ENCODE peak calls at places on chromosomes 1 and 21, in eight cellular contexts. U is right cardiac atrium, M is Peyer's patch, C is WERI-Rb-1, E is IMR-90, J is osteoblast, B is tibial artery, F is SJSA1. G is an unnamed sample.

GRCh38 chr1:229781453-229781852 is 155.4 kb downstream of the URB2 start:
- DNase-seq in U (no peak), M (no peak), C (peak; percentile 16), E (no peak), J (no peak), B (no peak), F (no peak), G (no peak)

GRCh38 chr21:45302082-45303061 is 14.7 kb upstream of the POFUT2 start:
- DNase-seq in U (peak; percentile 90), M (peak; percentile 63), C (no peak), E (no peak), J (no peak), B (peak; percentile 67), F (no peak), G (peak; percentile 80)

GRCh38 chr1:161791889-161792655 is 26.0 kb downstream of the ATF6 start:
- DNase-seq in U (no peak), M (no peak), C (no peak), E (peak; percentile 35), J (no peak), B (no peak), F (no peak), G (no peak)

GRCh38 chr1:173134029-173134428 is 73.1 kb downstream of the TNFSF4 start:
- DNase-seq in U (no peak), M (no peak), C (no peak), E (peak; percentile 87), J (peak; percentile 25), B (no peak), F (no peak), G (no peak)

GRCh38 chr21:28615276-28615675 is 377.4 kb downstream of the LTN1 start:
- DNase-seq in U (no peak), M (no peak), C (no peak), E (peak; percentile 84), J (no peak), B (no peak), F (peak; percentile 60), G (no peak)

GRCh38 chr21:34668803-34669148 is at the start of gene CLIC6:
- DNase-seq in U (peak; percentile 19), M (no peak), C (no peak), E (no peak), J (no peak), B (peak; percentile 75), F (no peak), G (no peak)

GRCh38 chr1:26412180-26412840 is 1.7 kb downstream of the LIN28A start:
- DNase-seq in U (no peak), M (no peak), C (peak; percentile 96), E (no peak), J (peak; percentile 35), B (no peak), F (no peak), G (no peak)

GRCh38 chr1:162902372-162902771 is 41.4 kb upstream of the CCDC190 start:
- DNase-seq in U (no peak), M (no peak), C (no peak), E (peak; percentile 67), J (no peak), B (no peak), F (no peak), G (no peak)

GRCh38 chr1:228060458-228061190 is 21.9 kb upstream of the ARF1 start:
- DNase-seq in U (no peak), M (peak; percentile 58), C (no peak), E (no peak), J (peak; percentile 92), B (no peak), F (peak; percentile 53), G (no peak)

GRCh38 chr1:77438239-77438913 is 156.6 kb downstream of the AK5 start:
- DNase-seq in U (peak; percentile 15), M (no peak), C (no peak), E (peak; percentile 79), J (peak; percentile 58), B (no peak), F (peak; percentile 42), G (no peak)

GRCh38 chr1:109595540-109595939 is 23.9 kb downstream of the GNAT2 start:
- DNase-seq in U (no peak), M (no peak), C (no peak), E (peak; percentile 55), J (no peak), B (no peak), F (no peak), G (no peak)

GRCh38 chr1:174841747-174842146 is 158.0 kb upstream of the CACYBP start:
- DNase-seq in U (no peak), M (no peak), C (no peak), E (no peak), J (no peak), B (no peak), F (no peak), G (no peak)

GRCh38 chr1:111739984-111740765 is 980 bp upstream of the INKA2 start:
- DNase-seq in U (peak; percentile 85), M (peak; percentile 65), C (peak; percentile 63), E (peak; percentile 52), J (peak; percentile 92), B (peak; percentile 72), F (peak; percentile 43), G (peak; percentile 87)

GRCh38 chr1:25484096-25484495 is 53.4 kb downstream of the MACO1 start:
- DNase-seq in U (peak; percentile 47), M (no peak), C (no peak), E (no peak), J (no peak), B (no peak), F (no peak), G (no peak)

GRCh38 chr1:99580451-99580850 is 65.5 kb upstream of the PALMD start:
- DNase-seq in U (peak; percentile 53), M (no peak), C (no peak), E (no peak), J (no peak), B (peak; percentile 26), F (no peak), G (no peak)

GRCh38 chr1:19679691-19680090 is 15.0 kb downstream of the HTR6 start:
- DNase-seq in U (no peak), M (no peak), C (no peak), E (no peak), J (no peak), B (no peak), F (no peak), G (no peak)

GRCh38 chr1:21818661-21819060 is 6.6 kb downstream of the LDLRAD2 start:
- DNase-seq in U (peak; percentile 59), M (peak; percentile 78), C (peak; percentile 14), E (no peak), J (peak; percentile 97), B (no peak), F (no peak), G (no peak)

GRCh38 chr1:180152588-180152987 is 2.1 kb upstream of the QSOX1 start:
- DNase-seq in U (no peak), M (no peak), C (no peak), E (no peak), J (no peak), B (no peak), F (no peak), G (no peak)

GRCh38 chr1:180154325-180155201 is at the start of gene QSOX1:
- DNase-seq in U (peak; percentile 93), M (peak; percentile 96), C (peak; percentile 90), E (peak; percentile 86), J (peak; percentile 99), B (peak; percentile 87), F (peak; percentile 93), G (peak; percentile 93)

GRCh38 chr1:180154003-180154324 is 705 bp upstream of the QSOX1 start:
- DNase-seq in U (no peak), M (no peak), C (no peak), E (no peak), J (no peak), B (no peak), F (no peak), G (no peak)

GRCh38 chr1:180151508-180151907 is 3.2 kb upstream of the QSOX1 start:
- DNase-seq in U (no peak), M (no peak), C (no peak), E (peak; percentile 95), J (peak; percentile 96), B (no peak), F (peak; percentile 76), G (no peak)

GRCh38 chr1:180153032-180153431 is 1.6 kb upstream of the QSOX1 start:
- DNase-seq in U (no peak), M (no peak), C (no peak), E (no peak), J (no peak), B (no peak), F (no peak), G (no peak)
- H3K27ac ChIP-seq in U (no peak overlapping the region), M (no peak overlapping the region), C (no peak overlapping the region), E (peak overlapping the region; percentile 70), J (no peak overlapping the region), B (no peak overlapping the region), F (no peak overlapping the region), G (no peak overlapping the region)

GRCh38 chr1:65524931-65525296 is 104.4 kb downstream of the LEPR start:
- DNase-seq in U (peak; percentile 35), M (no peak), C (no peak), E (no peak), J (no peak), B (no peak), F (no peak), G (no peak)
- H3K4me3 ChIP-seq in U (peak overlapping the region; percentile 93), M (peak overlapping the region; percentile 55), C (peak overlapping the region; percentile 62), E (peak overlapping the region; percentile 43), J (peak overlapping the region; percentile 81), B (peak overlapping the region; percentile 45), F (no peak overlapping the region), G (peak overlapping the region; percentile 61)

GRCh38 chr1:94239796-94240195 is 2.4 kb upstream of the ARHGAP29 start:
- DNase-seq in U (no peak), M (no peak), C (no peak), E (peak; percentile 41), J (peak; percentile 55), B (no peak), F (no peak), G (no peak)
- H3K27ac ChIP-seq in U (no peak overlapping the region), M (no peak overlapping the region), C (no peak overlapping the region), E (no peak overlapping the region), J (peak overlapping the region; percentile 30), B (no peak overlapping the region), F (no peak overlapping the region), G (no peak overlapping the region)

GRCh38 chr1:98322966-98323365 is 338.6 kb upstream of the SNX7 start:
- DNase-seq in U (no peak), M (no peak), C (no peak), E (peak; percentile 28), J (no peak), B (no peak), F (no peak), G (no peak)

GRCh38 chr1:98321191-98321590 is 340.3 kb upstream of the SNX7 start:
- DNase-seq in U (no peak), M (no peak), C (no peak), E (peak; percentile 16), J (no peak), B (no peak), F (no peak), G (no peak)

GRCh38 chr1:98325646-98326441 is 335.7 kb upstream of the SNX7 start:
- DNase-seq in U (peak; percentile 83), M (no peak), C (no peak), E (peak; percentile 86), J (no peak), B (peak; percentile 92), F (peak; percentile 89), G (peak; percentile 94)

GRCh38 chr1:98323396-98323795 is 338.1 kb upstream of the SNX7 start:
- DNase-seq in U (peak; percentile 12), M (no peak), C (no peak), E (peak; percentile 82), J (peak; percentile 91), B (peak; percentile 41), F (no peak), G (peak; percentile 68)

DNA sequence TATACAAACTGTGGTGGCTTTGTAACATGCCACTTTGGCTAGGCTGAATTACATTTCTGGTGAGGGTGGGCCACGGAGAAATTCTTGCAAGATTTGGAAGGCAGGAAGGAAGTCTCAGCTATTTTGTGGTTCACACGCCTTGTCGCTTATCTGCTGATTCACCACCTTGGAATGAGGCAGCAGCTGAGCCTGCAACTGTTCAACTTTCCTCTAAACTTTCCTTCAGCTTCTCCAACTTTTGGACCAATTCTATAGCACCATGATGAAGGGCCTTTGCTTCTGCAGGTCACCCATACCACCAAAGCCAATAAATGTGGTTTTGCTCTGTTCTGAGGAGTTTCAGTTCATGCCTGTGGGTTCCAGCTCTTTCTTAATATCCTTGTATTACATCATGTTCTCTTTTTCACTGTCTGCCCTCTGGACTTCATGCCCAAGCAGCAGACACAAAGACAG is 337.6 kb upstream of the SNX7 start:
- DNase-seq in U (peak; percentile 38), M (no peak), C (no peak), E (peak; percentile 96), J (peak; percentile 27), B (peak; percentile 31), F (peak; percentile 94), G (peak; percentile 68)
- H3K4me3 ChIP-seq in U (no peak overlapping the region), M (no peak overlapping the region), C (no peak overlapping the region), E (no peak overlapping the region), J (peak overlapping the region; percentile 1), B (no peak overlapping the region), F (no peak overlapping the region), G (no peak overlapping the region)

G was measured in ascending aorta.